ENCODE peak calls at places on chromosome 22, in four cellular contexts. P, F, K and D are unnamed samples.

GRCh38 chr22:38923463-38924196 is 33.8 kb upstream of the APOBEC3A start:
- DNase-seq in P (no peak), F (no peak), K (peak; percentile 92), D (no peak)

GRCh38 chr22:34390400-34390799 is 470.1 kb upstream of the LARGE1 start:
- DNase-seq in P (no peak), F (no peak), K (no peak), D (no peak)

GRCh38 chr22:17243524-17243923 is 24.3 kb upstream of the ADA2 start:
- DNase-seq in P (peak; percentile 20), F (no peak), K (no peak), D (peak; percentile 35)

GRCh38 chr22:19607198-19608113 is 83.2 kb upstream of the CLDN5 start:
- DNase-seq in P (peak; percentile 8), F (peak; percentile 7), K (no peak), D (peak; percentile 44)

GRCh38 chr22:50089231-50090140 is at the start of gene MOV10L1:
- DNase-seq in P (no peak), F (no peak), K (no peak), D (no peak)

GRCh38 chr22:20093437-20093836 is 13.4 kb downstream of the DGCR8 start:
- DNase-seq in P (no peak), F (no peak), K (no peak), D (no peak)

GRCh38 chr22:33327348-33327860 is 269.2 kb upstream of the SYN3 start:
- DNase-seq in P (no peak), F (no peak), K (no peak), D (no peak)

GRCh38 chr22:45877651-45878050 is 99.3 kb downstream of the WNT7B start:
- DNase-seq in P (no peak), F (no peak), K (no peak), D (no peak)

GRCh38 chr22:19174106-19175025 is 4.2 kb downstream of the SLC25A1 start:
- DNase-seq in P (no peak), F (no peak), K (peak; percentile 82), D (no peak)

GRCh38 chr22:38657248-38657909 is 941 bp downstream of the CBY1 start:
- DNase-seq in P (peak; percentile 34), F (peak; percentile 14), K (peak; percentile 3), D (peak; percentile 40)

GRCh38 chr22:47165338-47165931 is 403.0 kb downstream of the TBC1D22A start:
- DNase-seq in P (no peak), F (no peak), K (no peak), D (no peak)

GRCh38 chr22:23181763-23182288 is 1.5 kb downstream of the BCR start:
- DNase-seq in P (peak; percentile 16), F (no peak), K (no peak), D (peak; percentile 6)

GRCh38 chr22:25419247-25420113 is 145.0 kb upstream of the GRK3 start:
- DNase-seq in P (no peak), F (no peak), K (peak; percentile 31), D (no peak)

GRCh38 chr22:16974298-16975084 is 33.5 kb downstream of the GAB4 start:
- DNase-seq in P (no peak), F (no peak), K (no peak), D (no peak)

GRCh38 chr22:49780281-49780991 is 47.2 kb downstream of the BRD1 start:
- DNase-seq in P (no peak), F (no peak), K (peak; percentile 10), D (no peak)

GRCh38 chr22:48300877-48301276 is 1526.8 kb downstream of the BRD1 start:
- DNase-seq in P (no peak), F (no peak), K (no peak), D (no peak)

GRCh38 chr22:43859176-43859575 is 3.1 kb downstream of the SULT4A1 start:
- DNase-seq in P (no peak), F (no peak), K (no peak), D (no peak)

GRCh38 chr22:27512283-27512761 is 289.2 kb downstream of the MN1 start:
- DNase-seq in P (no peak), F (no peak), K (peak; percentile 99), D (no peak)

GRCh38 chr22:50419116-50419515 is 55.7 kb downstream of the SBF1 start:
- DNase-seq in P (no peak), F (no peak), K (no peak), D (no peak)

GRCh38 chr22:43627485-43628252 is 184.4 kb downstream of the EFCAB6 start:
- DNase-seq in P (no peak), F (no peak), K (no peak), D (no peak)

GRCh38 chr22:30317778-30318177 is 9.0 kb downstream of the TBC1D10A start:
- DNase-seq in P (no peak), F (no peak), K (no peak), D (no peak)

GRCh38 chr22:44870021-44870420 is 117.6 kb downstream of the ARHGAP8 start:
- DNase-seq in P (no peak), F (no peak), K (peak; percentile 30), D (no peak)